ENCODE peak calls at places on chromosome 20, in five cellular contexts. T is right atrium auricular region, P is GM12878, C is heart left ventricle, X is endothelial cell of umbilical vein. D is an unnamed sample.

GRCh38 chr20:61954276-61955021 is 111.2 kb downstream of the TAF4 start:
- DNase-seq in X (no peak), T (no peak), C (peak; percentile 4), P (no peak), D (no peak)

GRCh38 chr20:47464380-47465101 is 37.1 kb upstream of the NCOA3 start:
- DNase-seq in C (peak; percentile 28), P (no peak), X (peak; percentile 94), T (peak; percentile 90), D (no peak)

GRCh38 chr20:41862476-41862875 is 244.3 kb upstream of the CHD6 start:
- DNase-seq in C (no peak), T (no peak), X (no peak), P (no peak), D (no peak)

GRCh38 chr20:8062781-8063180 is 43.2 kb upstream of the TMX4 start:
- DNase-seq in C (no peak), X (no peak), P (no peak), T (no peak), D (no peak)

GRCh38 chr20:380763-381580 is 412 bp downstream of the TRIB3 start:
- DNase-seq in X (peak; percentile 36), C (peak; percentile 43), T (no peak), P (no peak), D (peak; percentile 85)

GRCh38 chr20:23397961-23398360 is 23.3 kb downstream of the NAPB start:
- DNase-seq in T (no peak), C (peak; percentile 25), X (peak; percentile 88), P (no peak), D (no peak)

GRCh38 chr20:17875981-17876385 is 92.6 kb downstream of the SNX5 start:
- DNase-seq in X (no peak), T (no peak), P (no peak), C (no peak), D (no peak)

GRCh38 chr20:25353754-25354705 is 36.6 kb downstream of the ABHD12 start:
- DNase-seq in X (no peak), C (no peak), P (no peak), T (no peak), D (no peak)

GRCh38 chr20:46694484-46694883 is 5.2 kb upstream of the TP53RK start:
- DNase-seq in C (no peak), T (no peak), P (peak; percentile 27), X (peak; percentile 32), D (no peak)

GRCh38 chr20:57526067-57526884 is 1.3 kb upstream of the CTCFL start:
- DNase-seq in X (no peak), T (no peak), C (no peak), P (no peak), D (no peak)

GRCh38 chr20:34461779-34462087 is 54.5 kb upstream of the DYNLRB1 start:
- DNase-seq in T (no peak), P (no peak), X (no peak), C (no peak), D (no peak)

GRCh38 chr20:57663681-57664451 is 43.6 kb upstream of the ZBP1 start:
- DNase-seq in T (no peak), X (no peak), P (no peak), C (peak; percentile 8), D (no peak)

GRCh38 chr20:61353261-61353995 is 101.4 kb downstream of the CDH4 start:
- DNase-seq in T (no peak), X (no peak), C (no peak), P (no peak), D (no peak)

GRCh38 chr20:6660441-6660840 is 107.0 kb upstream of the BMP2 start:
- DNase-seq in X (no peak), T (no peak), P (no peak), C (no peak), D (no peak)

GRCh38 chr20:62238569-62239277 is 402 bp downstream of the OSBPL2 start:
- DNase-seq in T (no peak), C (no peak), P (no peak), X (peak; percentile 24), D (no peak)

GRCh38 chr20:59752101-59752586 is 147.8 kb downstream of the PHACTR3 start:
- DNase-seq in T (no peak), P (peak; percentile 58), X (no peak), C (peak; percentile 58), D (peak; percentile 71)
- H3K4me3 ChIP-seq in T (no peak overlapping the region), P (peak overlapping the region; percentile 66), X (no peak overlapping the region), C (no peak overlapping the region), D (peak overlapping the region; percentile 31)

DNA sequence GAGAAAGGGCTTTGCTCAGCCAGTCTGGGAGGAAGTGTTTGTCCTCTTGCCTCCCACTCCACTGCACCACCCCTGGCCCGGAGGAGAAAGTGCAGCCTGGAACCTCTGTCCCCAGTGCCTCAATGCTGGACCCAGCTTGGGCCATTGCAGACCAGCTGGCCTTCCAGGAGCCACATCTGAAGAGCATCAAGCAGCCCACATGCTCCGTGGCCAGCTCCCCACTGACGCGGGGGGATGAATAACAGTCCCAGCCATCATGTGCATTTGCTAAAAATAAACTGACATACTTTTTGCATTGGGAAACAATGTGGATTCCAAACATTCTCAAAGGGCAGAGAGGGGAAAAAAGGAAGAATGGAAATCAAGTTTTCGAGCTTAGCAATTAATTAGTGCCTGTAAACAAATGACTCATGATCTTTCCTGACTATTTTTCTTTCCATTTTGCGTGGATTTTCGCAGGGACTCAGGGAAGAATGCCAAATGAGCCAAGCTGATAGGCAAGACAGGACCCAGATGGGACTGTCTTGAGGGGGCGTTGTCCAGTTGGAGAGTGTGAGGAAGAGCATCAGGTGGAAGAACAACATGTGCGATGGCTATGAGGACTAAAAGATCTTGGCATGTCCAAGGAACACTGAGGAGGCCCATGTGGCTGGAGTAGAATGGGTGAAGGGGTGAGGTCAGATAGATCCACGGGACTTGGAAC is 34.1 kb downstream of the CEBPB start:
- DNase-seq in C (peak; percentile 72), T (peak; percentile 91), P (no peak), X (peak; percentile 63), D (no peak)
- TF ChIP-seq CTCF in C (no peak), T (no peak), P (no peak), X (no peak), D (peak; percentile 3)

DNA sequence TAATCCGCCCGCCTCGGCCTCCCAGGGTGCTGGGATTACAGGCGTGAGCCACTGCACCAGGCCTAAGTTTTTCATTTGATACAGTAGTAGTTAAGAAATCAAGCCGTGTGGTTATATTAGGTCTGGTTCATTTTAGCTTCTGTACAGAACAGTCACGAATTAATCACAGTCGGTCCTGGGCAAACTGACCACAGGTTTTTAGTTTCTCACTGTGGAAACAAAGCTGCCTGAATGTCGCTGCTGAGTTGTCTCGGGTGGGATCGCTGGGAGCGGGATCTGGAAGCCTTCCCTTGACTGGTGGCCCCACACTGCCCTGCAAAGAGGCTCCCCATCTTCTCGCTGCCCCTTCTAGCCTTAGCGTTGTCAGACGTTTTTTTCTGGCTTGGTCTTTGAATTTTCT is 18.6 kb downstream of the UCKL1 start:
- DNase-seq in T (no peak), P (no peak), C (no peak), X (no peak), D (no peak)
- H3K36me3 ChIP-seq in T (peaks cover 63% of the 10 kb centered on the region), P (peaks cover 29% of the 10 kb centered on the region), C (peaks cover 46% of the 10 kb centered on the region), X (peaks cover 8% of the 10 kb centered on the region), D (peaks cover 28% of the 10 kb centered on the region)

GRCh38 chr20:5078399-5078958 is 41.3 kb downstream of the PCNA start:
- DNase-seq in C (peak; percentile 61), X (peak; percentile 72), P (peak; percentile 98), T (peak; percentile 81), D (peak; percentile 88)

GRCh38 chr20:5080384-5080877 is 39.3 kb downstream of the PCNA start:
- DNase-seq in T (peak; percentile 83), X (no peak), C (peak; percentile 21), P (peak; percentile 48), D (peak; percentile 67)

GRCh38 chr20:5081196-5081595 is 38.6 kb downstream of the PCNA start:
- DNase-seq in T (no peak), C (no peak), P (no peak), X (no peak), D (no peak)

GRCh38 chr20:5074050-5074674 is 45.6 kb downstream of the PCNA start:
- DNase-seq in T (no peak), P (peak; percentile 44), X (no peak), C (no peak), D (no peak)

GRCh38 chr20:5077761-5078387 is 41.9 kb downstream of the PCNA start:
- DNase-seq in X (no peak), T (no peak), C (no peak), P (no peak), D (no peak)
- H3K4me3 ChIP-seq in X (peak overlapping the region; percentile 17), T (peak overlapping the region; percentile 35), C (no peak overlapping the region), P (no peak overlapping the region), D (no peak overlapping the region)

GRCh38 chr20:21767200-21767738 is 61.8 kb downstream of the PAX1 start:
- DNase-seq in P (no peak), X (no peak), T (no peak), C (no peak), D (no peak)

GRCh38 chr20:21767739-21768223 is 62.3 kb downstream of the PAX1 start:
- DNase-seq in C (no peak), X (no peak), T (no peak), P (no peak), D (peak; percentile 16)
- TF ChIP-seq CTCF in C (no peak), X (no peak), T (no peak), P (no peak), D (peak; percentile 50)

GRCh38 chr20:51596656-51597388 is 54.3 kb upstream of the NFATC2 start:
- DNase-seq in X (no peak), P (no peak), T (no peak), C (no peak), D (no peak)
- H3K36me3 ChIP-seq in X (no peaks in the 10 kb centered on the region), P (no peaks in the 10 kb centered on the region), T (no peaks in the 10 kb centered on the region), C (no peaks in the 10 kb centered on the region), D (no peaks in the 10 kb centered on the region)

GRCh38 chr20:36848677-36849076 is 27.3 kb upstream of the TLDC2 start:
- DNase-seq in X (no peak), T (no peak), P (no peak), C (no peak), D (peak; percentile 61)
- H3K4me3 ChIP-seq in X (no peak overlapping the region), T (no peak overlapping the region), P (no peak overlapping the region), C (no peak overlapping the region), D (no peak overlapping the region)

D was measured in GM06990.